ENCODE peak calls at places on chromosome 9, in six cellular contexts. V is cardiac septum; J is pancreas; T is ecto neural progenitor cell; L is astrocyte of the spinal cord; Z is CD8-positive, alpha-beta memory T cell. W is an unnamed sample.

GRCh38 chr9:34252016-34252415 is 73.2 kb downstream of the UBAP1 start:
- DNase-seq in Z (no peak), T (no peak), V (no peak), J (no peak), L (peak; percentile 55), W (no peak)

GRCh38 chr9:89661391-89661949 is 56.7 kb downstream of the GADD45G start:
- DNase-seq in Z (no peak), T (peak; percentile 51), J (peak; percentile 57), L (no peak), V (no peak), W (no peak)

GRCh38 chr9:93582115-93582514 is 5.7 kb downstream of the PHF2 start:
- DNase-seq in L (peak; percentile 39), J (peak; percentile 85), Z (no peak), V (peak; percentile 69), T (no peak), W (no peak)

GRCh38 chr9:1871486-1872181 is 143.5 kb upstream of the SMARCA2 start:
- DNase-seq in J (no peak), Z (no peak), L (no peak), V (no peak), T (no peak), W (no peak)

GRCh38 chr9:91162784-91163440 is 198.8 kb downstream of the AUH start:
- DNase-seq in L (no peak), T (no peak), J (peak; percentile 48), Z (no peak), V (peak; percentile 85), W (no peak)

GRCh38 chr9:78881295-78881694 is 584.4 kb downstream of the PSAT1 start:
- DNase-seq in L (no peak), T (no peak), V (no peak), Z (no peak), J (no peak), W (no peak)

GRCh38 chr9:70406446-70406862 is 8.0 kb downstream of the KLF9 start:
- DNase-seq in T (no peak), Z (peak; percentile 44), J (no peak), L (peak; percentile 52), V (no peak), W (no peak)

GRCh38 chr9:85213650-85214607 is 527.8 kb downstream of the AGTPBP1 start:
- DNase-seq in L (no peak), T (no peak), V (no peak), Z (no peak), J (no peak), W (no peak)

GRCh38 chr9:5838884-5839571 is 6.1 kb upstream of the ERMP1 start:
- DNase-seq in V (no peak), T (no peak), Z (no peak), L (peak; percentile 29), J (peak; percentile 65), W (no peak)

GRCh38 chr9:88749420-88749819 is 214.4 kb downstream of the NXNL2 start:
- DNase-seq in Z (no peak), T (no peak), V (no peak), L (peak; percentile 24), J (no peak), W (no peak)

GRCh38 chr9:84567776-84568175 is 101.8 kb upstream of the NTRK2 start:
- DNase-seq in T (no peak), V (no peak), J (no peak), Z (no peak), L (no peak), W (no peak)

GRCh38 chr9:6884101-6884500 is 126.3 kb downstream of the KDM4C start:
- DNase-seq in T (no peak), Z (no peak), J (no peak), V (no peak), L (no peak), W (no peak)

GRCh38 chr9:73423891-73424290 is 272.2 kb downstream of the ANXA1 start:
- DNase-seq in V (no peak), L (no peak), Z (no peak), T (no peak), J (no peak), W (no peak)

GRCh38 chr9:72129271-72130156 is 19.7 kb upstream of the GDA start:
- DNase-seq in V (no peak), L (no peak), J (peak; percentile 55), T (no peak), Z (no peak), W (no peak)

GRCh38 chr9:127918201-127919107 is 1.6 kb upstream of the ST6GALNAC4 start:
- DNase-seq in L (no peak), T (no peak), V (no peak), J (no peak), Z (no peak), W (peak; percentile 73)

GRCh38 chr9:92706218-92706940 is 36.4 kb upstream of the IPPK start:
- DNase-seq in T (no peak), Z (no peak), L (no peak), J (no peak), V (no peak), W (no peak)

GRCh38 chr9:125255781-125256391 is 5.7 kb upstream of the GAPVD1 start:
- DNase-seq in T (no peak), Z (peak; percentile 8), L (no peak), V (no peak), J (no peak), W (no peak)

GRCh38 chr9:73243078-73243477 is 91.4 kb downstream of the ANXA1 start:
- DNase-seq in L (no peak), Z (no peak), J (no peak), V (no peak), T (no peak), W (no peak)

GRCh38 chr9:83680233-83680632 is 27.5 kb downstream of the UBQLN1 start:
- DNase-seq in V (no peak), Z (no peak), T (no peak), L (no peak), J (no peak), W (no peak)

GRCh38 chr9:121253821-121254471 is 14.0 kb upstream of the GSN start:
- DNase-seq in T (no peak), V (no peak), J (no peak), L (no peak), Z (no peak), W (no peak)

GRCh38 chr9:23587433-23587832 is 238.6 kb downstream of the ELAVL2 start:
- DNase-seq in J (peak; percentile 16), T (no peak), L (peak; percentile 33), V (peak; percentile 88), Z (no peak), W (no peak)

GRCh38 chr9:93522736-93523135 is 53.6 kb upstream of the PHF2 start:
- DNase-seq in J (no peak), Z (no peak), V (no peak), L (no peak), T (no peak), W (no peak)

GRCh38 chr9:22693151-22693550 is 246.5 kb downstream of the DMRTA1 start:
- DNase-seq in J (no peak), T (no peak), L (no peak), Z (no peak), V (no peak), W (no peak)

GRCh38 chr9:87640385-87640795 is 85.5 kb upstream of the CTSL start:
- DNase-seq in L (peak; percentile 84), Z (no peak), T (no peak), J (peak; percentile 74), V (no peak), W (no peak)

GRCh38 chr9:94443039-94443722 is 111.7 kb upstream of the PCAT7 start:
- DNase-seq in J (no peak), V (no peak), T (no peak), Z (no peak), L (no peak), W (no peak)

W was measured in chondrocyte.